ENCODE peak calls at places on chromosomes 16 and 17, in nine cellular contexts. I, G, H, P, S, V, A, O and L are unnamed samples.

GRCh38 chr16:22314661-22315626 is 17.7 kb downstream of the POLR3E start:
- DNase-seq in O (no peak), I (no peak), P (no peak), A (no peak), G (no peak), V (no peak), S (peak; percentile 45), H (peak; percentile 49), L (no peak)

GRCh38 chr17:80990921-80991644 is 558 bp upstream of the CHMP6 start:
- DNase-seq in H (peak; percentile 68), P (no peak), G (no peak), S (no peak), O (peak; percentile 28), V (no peak), A (no peak), I (no peak), L (no peak)

GRCh38 chr17:19533718-19534561 is at the start of gene SLC47A1:
- DNase-seq in I (no peak), V (peak; percentile 42), G (no peak), P (no peak), H (no peak), O (no peak), S (peak; percentile 66), A (peak; percentile 19), L (no peak)

GRCh38 chr17:19332371-19333131 is 30.0 kb downstream of the B9D1 start:
- DNase-seq in H (no peak), A (no peak), I (no peak), P (no peak), G (no peak), V (no peak), O (no peak), S (peak; percentile 62), L (no peak)

GRCh38 chr17:4947411-4948165 is 742 bp downstream of the PFN1 start:
- DNase-seq in H (no peak), G (peak; percentile 64), V (peak; percentile 52), A (peak; percentile 57), O (peak; percentile 83), I (no peak), S (peak; percentile 84), P (peak; percentile 53), L (peak; percentile 87)

GRCh38 chr16:75264999-75265910 is 13.8 kb upstream of the BCAR1 start:
- DNase-seq in O (peak; percentile 75), A (no peak), G (peak; percentile 31), V (no peak), P (peak; percentile 60), S (peak; percentile 83), I (no peak), H (peak; percentile 82), L (peak; percentile 81)

GRCh38 chr17:56499799-56500388 is 93.6 kb upstream of the NOG start:
- DNase-seq in P (no peak), I (no peak), V (peak; percentile 25), A (peak; percentile 35), H (no peak), G (peak; percentile 52), O (peak; percentile 45), S (no peak), L (no peak)

GRCh38 chr17:43736389-43736788 is 22.2 kb downstream of the SOST start:
- DNase-seq in V (no peak), G (no peak), S (no peak), O (no peak), P (no peak), H (no peak), A (no peak), I (no peak), L (no peak)

GRCh38 chr17:74584714-74585113 is 7.4 kb downstream of the CD300LD start:
- DNase-seq in A (no peak), H (no peak), S (no peak), P (no peak), V (no peak), O (no peak), G (no peak), I (no peak), L (peak; percentile 43)

GRCh38 chr17:78667741-78668640 is 90.8 kb upstream of the DNAH17 start:
- DNase-seq in A (no peak), S (peak; percentile 30), I (no peak), V (no peak), G (no peak), H (peak; percentile 60), P (no peak), O (no peak), L (no peak)

GRCh38 chr16:48409839-48410610 is 24.8 kb upstream of the SIAH1 start:
- DNase-seq in I (no peak), H (no peak), S (no peak), P (no peak), V (peak; percentile 95), O (peak; percentile 74), A (peak; percentile 76), G (peak; percentile 96), L (no peak)

GRCh38 chr16:30187971-30188561 is 4.7 kb downstream of the CORO1A start:
- DNase-seq in O (peak; percentile 16), P (peak; percentile 8), V (no peak), G (no peak), A (no peak), H (no peak), S (peak; percentile 56), I (no peak), L (peak; percentile 18)

GRCh38 chr16:12744860-12745259 is 58.8 kb downstream of the CPPED1 start:
- DNase-seq in H (no peak), P (no peak), S (no peak), O (no peak), G (no peak), A (no peak), V (no peak), I (no peak), L (no peak)
- H3K4me3 ChIP-seq in H (no peak overlapping the region), P (no peak overlapping the region), S (no peak overlapping the region), O (no peak overlapping the region), G (no peak overlapping the region), A (no peak overlapping the region), V (no peak overlapping the region), I (no peak overlapping the region), L (no peak overlapping the region)

GRCh38 chr17:21018894-21019293 is 23.9 kb downstream of the USP22 start:
- DNase-seq in P (no peak), S (no peak), I (no peak), H (no peak), A (no peak), G (no peak), O (no peak), V (no peak), L (peak; percentile 39)

GRCh38 chr17:21017256-21017655 is 25.6 kb downstream of the USP22 start:
- DNase-seq in A (no peak), V (no peak), P (no peak), H (no peak), G (no peak), I (no peak), O (no peak), S (no peak), L (no peak)

GRCh38 chr17:21015564-21015963 is 27.2 kb downstream of the USP22 start:
- DNase-seq in G (no peak), V (no peak), H (no peak), S (no peak), P (no peak), O (no peak), I (no peak), A (no peak), L (no peak)

GRCh38 chr17:21017861-21018260 is 24.9 kb downstream of the USP22 start:
- DNase-seq in A (no peak), V (no peak), P (no peak), H (no peak), G (no peak), O (no peak), S (no peak), I (no peak), L (peak; percentile 41)

GRCh38 chr17:21016826-21017225 is 26.0 kb downstream of the USP22 start:
- DNase-seq in A (no peak), G (no peak), V (no peak), P (no peak), H (no peak), O (no peak), S (no peak), I (no peak), L (no peak)
- TF ChIP-seq CTCF in A (no peak), G (no peak), V (no peak), P (no peak), H (no peak), O (no peak), S (no peak), I (no peak), L (no peak)

GRCh38 chr16:4293822-4294457 is 21.1 kb upstream of the TFAP4 start:
- DNase-seq in G (peak; percentile 87), A (peak; percentile 81), H (no peak), O (no peak), V (peak; percentile 79), I (no peak), S (no peak), P (peak; percentile 52), L (no peak)
- H3K4me3 ChIP-seq in G (peak overlapping the region; percentile 17), A (no peak overlapping the region), H (peak overlapping the region; percentile 42), O (no peak overlapping the region), V (no peak overlapping the region), I (no peak overlapping the region), S (no peak overlapping the region), P (peak overlapping the region; percentile 6), L (no peak overlapping the region)

GRCh38 chr16:78097522-78097921 is 1.9 kb upstream of the WWOX start:
- DNase-seq in S (no peak), A (no peak), G (no peak), H (no peak), I (no peak), V (no peak), O (no peak), P (no peak), L (no peak)

GRCh38 chr16:78098087-78098486 is 1.4 kb upstream of the WWOX start:
- DNase-seq in H (no peak), V (no peak), G (no peak), O (no peak), A (no peak), P (no peak), I (no peak), S (no peak), L (no peak)

GRCh38 chr16:78100162-78100467 is 661 bp downstream of the WWOX start:
- DNase-seq in P (no peak), A (no peak), V (no peak), I (no peak), S (no peak), O (peak; percentile 12), H (no peak), G (no peak), L (no peak)

GRCh38 chr16:78098544-78099371 is 696 bp upstream of the WWOX start:
- DNase-seq in P (no peak), H (no peak), O (no peak), I (no peak), A (no peak), V (no peak), G (no peak), S (no peak), L (no peak)

GRCh38 chr16:78099372-78100161 is at the start of gene WWOX:
- DNase-seq in P (peak; percentile 96), S (peak; percentile 96), H (peak; percentile 98), O (peak; percentile 98), G (peak; percentile 99), V (peak; percentile 99), A (peak; percentile 99), I (peak; percentile 92), L (peak; percentile 98)
- TF ChIP-seq CTCF in P (peak; percentile 84), S (peak; percentile 96), H (peak; percentile 88), O (peak; percentile 93), G (peak; percentile 82), V (peak; percentile 74), A (peak; percentile 96), I (peak; percentile 91), L (peak; percentile 95)

GRCh38 chr16:57000271-57001025 is 11.1 kb downstream of the NLRC5 start:
- DNase-seq in H (peak; percentile 87), O (no peak), S (no peak), G (peak; percentile 62), V (peak; percentile 92), I (peak; percentile 63), A (peak; percentile 94), P (peak; percentile 86), L (no peak)
- H3K4me3 ChIP-seq in H (no peak overlapping the region), O (no peak overlapping the region), S (no peak overlapping the region), G (no peak overlapping the region), V (no peak overlapping the region), I (no peak overlapping the region), A (no peak overlapping the region), P (no peak overlapping the region), L (no peak overlapping the region)